ENCODE peak calls at places on chromosomes 2 and 18, in nine cellular contexts. One of them, this sample, is unnamed.

GRCh38 chr2:237341872-237342271 is 72.1 kb downstream of the COL6A3 start:
- DNase-seq in breast epithelium: no peak
- DNase-seq in CD8-positive, alpha-beta T cell: no peak
- DNase-seq in WERI-Rb-1: no peak
- DNase-seq in right lobe of liver: no peak
- DNase-seq in GM12865: no peak
- DNase-seq in fibroblast of lung: no peak
- DNase-seq in fibroblast of the aortic adventitia: no peak
- DNase-seq in cardiac fibroblast: peak; percentile 51
- DNase-seq in this sample: no peak

GRCh38 chr2:40199758-40200157 is 252.1 kb downstream of the SLC8A1 start:
- DNase-seq in fibroblast of the aortic adventitia: peak; percentile 67
- DNase-seq in fibroblast of lung: peak; percentile 29
- DNase-seq in right lobe of liver: no peak
- DNase-seq in cardiac fibroblast: peak; percentile 28
- DNase-seq in WERI-Rb-1: no peak
- DNase-seq in CD8-positive, alpha-beta T cell: no peak
- DNase-seq in GM12865: no peak
- DNase-seq in breast epithelium: no peak
- DNase-seq in this sample: no peak

GRCh38 chr2:223545830-223546229 is 56.3 kb downstream of the SCG2 start:
- DNase-seq in right lobe of liver: no peak
- DNase-seq in WERI-Rb-1: no peak
- DNase-seq in cardiac fibroblast: no peak
- DNase-seq in fibroblast of lung: peak; percentile 34
- DNase-seq in fibroblast of the aortic adventitia: no peak
- DNase-seq in breast epithelium: no peak
- DNase-seq in CD8-positive, alpha-beta T cell: no peak
- DNase-seq in GM12865: no peak
- DNase-seq in this sample: no peak

GRCh38 chr2:241316825-241317224 is 1.1 kb downstream of the SEPTIN2 start:
- DNase-seq in CD8-positive, alpha-beta T cell: no peak
- DNase-seq in fibroblast of lung: no peak
- DNase-seq in right lobe of liver: no peak
- DNase-seq in WERI-Rb-1: no peak
- DNase-seq in GM12865: no peak
- DNase-seq in breast epithelium: no peak
- DNase-seq in fibroblast of the aortic adventitia: no peak
- DNase-seq in cardiac fibroblast: no peak
- DNase-seq in this sample: no peak

GRCh38 chr2:64143154-64144056 is 815 bp downstream of the PELI1 start:
- DNase-seq in cardiac fibroblast: peak; percentile 50
- DNase-seq in CD8-positive, alpha-beta T cell: peak; percentile 17
- DNase-seq in breast epithelium: no peak
- DNase-seq in WERI-Rb-1: peak; percentile 55
- DNase-seq in fibroblast of lung: peak; percentile 50
- DNase-seq in GM12865: peak; percentile 57
- DNase-seq in fibroblast of the aortic adventitia: peak; percentile 51
- DNase-seq in right lobe of liver: peak; percentile 59
- DNase-seq in this sample: peak; percentile 66

GRCh38 chr18:50203801-50204604 is 9.1 kb upstream of the MYO5B start:
- DNase-seq in fibroblast of lung: peak; percentile 24
- DNase-seq in fibroblast of the aortic adventitia: peak; percentile 24
- DNase-seq in WERI-Rb-1: peak; percentile 85
- DNase-seq in cardiac fibroblast: peak; percentile 39
- DNase-seq in GM12865: peak; percentile 43
- DNase-seq in breast epithelium: no peak
- DNase-seq in right lobe of liver: no peak
- DNase-seq in CD8-positive, alpha-beta T cell: no peak
- DNase-seq in this sample: peak; percentile 70

GRCh38 chr2:209872675-209873074 is 101.0 kb downstream of the UNC80 start:
- DNase-seq in GM12865: no peak
- DNase-seq in cardiac fibroblast: peak; percentile 1
- DNase-seq in fibroblast of lung: peak; percentile 85
- DNase-seq in fibroblast of the aortic adventitia: no peak
- DNase-seq in CD8-positive, alpha-beta T cell: no peak
- DNase-seq in WERI-Rb-1: no peak
- DNase-seq in right lobe of liver: no peak
- DNase-seq in breast epithelium: peak; percentile 59
- DNase-seq in this sample: no peak

GRCh38 chr18:35334821-35335220 is 9.4 kb downstream of the ZNF24 start:
- DNase-seq in GM12865: no peak
- DNase-seq in CD8-positive, alpha-beta T cell: no peak
- DNase-seq in right lobe of liver: no peak
- DNase-seq in fibroblast of the aortic adventitia: peak; percentile 49
- DNase-seq in breast epithelium: no peak
- DNase-seq in fibroblast of lung: peak; percentile 83
- DNase-seq in WERI-Rb-1: no peak
- DNase-seq in cardiac fibroblast: peak; percentile 32
- DNase-seq in this sample: no peak

GRCh38 chr18:28905509-28905908 is 728.6 kb upstream of the CDH2 start:
- DNase-seq in GM12865: no peak
- DNase-seq in fibroblast of lung: peak; percentile 86
- DNase-seq in WERI-Rb-1: no peak
- DNase-seq in breast epithelium: no peak
- DNase-seq in CD8-positive, alpha-beta T cell: no peak
- DNase-seq in right lobe of liver: no peak
- DNase-seq in cardiac fibroblast: peak; percentile 30
- DNase-seq in fibroblast of the aortic adventitia: peak; percentile 59
- DNase-seq in this sample: no peak

GRCh38 chr2:138329591-138329990 is 172.0 kb upstream of the SPOPL start:
- DNase-seq in cardiac fibroblast: no peak
- DNase-seq in breast epithelium: no peak
- DNase-seq in fibroblast of the aortic adventitia: no peak
- DNase-seq in CD8-positive, alpha-beta T cell: no peak
- DNase-seq in GM12865: no peak
- DNase-seq in WERI-Rb-1: no peak
- DNase-seq in fibroblast of lung: no peak
- DNase-seq in right lobe of liver: no peak
- DNase-seq in this sample: no peak

GRCh38 chr2:190084704-190085103 is 22.2 kb upstream of the MSTN start:
- DNase-seq in cardiac fibroblast: no peak
- DNase-seq in right lobe of liver: no peak
- DNase-seq in breast epithelium: no peak
- DNase-seq in fibroblast of the aortic adventitia: no peak
- DNase-seq in WERI-Rb-1: no peak
- DNase-seq in CD8-positive, alpha-beta T cell: no peak
- DNase-seq in fibroblast of lung: no peak
- DNase-seq in GM12865: no peak
- DNase-seq in this sample: no peak

GRCh38 chr2:190094471-190094870 is 31.9 kb upstream of the MSTN start:
- DNase-seq in right lobe of liver: no peak
- DNase-seq in WERI-Rb-1: no peak
- DNase-seq in cardiac fibroblast: no peak
- DNase-seq in fibroblast of lung: no peak
- DNase-seq in CD8-positive, alpha-beta T cell: no peak
- DNase-seq in GM12865: no peak
- DNase-seq in breast epithelium: no peak
- DNase-seq in fibroblast of the aortic adventitia: no peak
- DNase-seq in this sample: no peak

GRCh38 chr2:190093793-190094192 is 31.3 kb upstream of the MSTN start:
- DNase-seq in breast epithelium: peak; percentile 39
- DNase-seq in right lobe of liver: no peak
- DNase-seq in GM12865: no peak
- DNase-seq in fibroblast of the aortic adventitia: peak; percentile 45
- DNase-seq in WERI-Rb-1: no peak
- DNase-seq in CD8-positive, alpha-beta T cell: no peak
- DNase-seq in cardiac fibroblast: peak; percentile 55
- DNase-seq in fibroblast of lung: peak; percentile 37
- DNase-seq in this sample: no peak

GRCh38 chr2:190090148-190090547 is 27.6 kb upstream of the MSTN start:
- DNase-seq in GM12865: no peak
- DNase-seq in cardiac fibroblast: no peak
- DNase-seq in WERI-Rb-1: no peak
- DNase-seq in fibroblast of the aortic adventitia: no peak
- DNase-seq in breast epithelium: no peak
- DNase-seq in CD8-positive, alpha-beta T cell: no peak
- DNase-seq in fibroblast of lung: no peak
- DNase-seq in right lobe of liver: no peak
- DNase-seq in this sample: no peak

DNA sequence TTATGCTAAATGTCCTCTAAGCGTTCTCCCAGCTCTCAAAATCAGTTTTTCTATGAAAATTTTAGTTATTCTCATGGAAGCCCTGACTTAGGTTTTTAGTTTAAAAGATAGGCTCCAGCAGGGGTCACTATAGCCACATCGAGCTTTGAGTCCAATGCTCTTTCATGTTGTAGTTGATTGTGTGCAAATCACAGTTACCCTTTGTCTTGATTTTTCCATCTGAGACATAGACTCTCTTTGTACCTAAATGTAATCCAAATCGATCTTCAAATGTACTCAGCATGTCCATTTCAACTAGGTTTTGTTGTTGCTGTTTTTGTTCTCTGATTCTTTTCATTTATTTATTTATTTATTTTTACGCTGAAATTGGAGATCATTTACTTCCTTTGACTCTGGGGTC is 26.4 kb upstream of the MSTN start:
- DNase-seq in cardiac fibroblast: peak; percentile 82
- DNase-seq in fibroblast of the aortic adventitia: peak; percentile 87
- DNase-seq in right lobe of liver: no peak
- DNase-seq in WERI-Rb-1: peak; percentile 50
- DNase-seq in GM12865: peak; percentile 81
- DNase-seq in breast epithelium: no peak
- DNase-seq in CD8-positive, alpha-beta T cell: no peak
- DNase-seq in fibroblast of lung: peak; percentile 55
- DNase-seq in this sample: peak; percentile 39
- TF ChIP-seq CTCF in cardiac fibroblast: peak; percentile 68
- TF ChIP-seq CTCF in fibroblast of the aortic adventitia: peak; percentile 68
- TF ChIP-seq CTCF in right lobe of liver: peak; percentile 70
- TF ChIP-seq CTCF in WERI-Rb-1: peak; percentile 64
- TF ChIP-seq CTCF in GM12865: peak; percentile 66
- TF ChIP-seq CTCF in breast epithelium: peak; percentile 83
- TF ChIP-seq CTCF in CD8-positive, alpha-beta T cell: peak; percentile 30
- TF ChIP-seq CTCF in fibroblast of lung: peak; percentile 68
- TF ChIP-seq CTCF in this sample: peak; percentile 61

GRCh38 chr2:86224645-86225355 is 25.5 kb downstream of the MRPL35 start:
- DNase-seq in cardiac fibroblast: no peak
- DNase-seq in CD8-positive, alpha-beta T cell: no peak
- DNase-seq in GM12865: no peak
- DNase-seq in fibroblast of lung: no peak
- DNase-seq in breast epithelium: no peak
- DNase-seq in fibroblast of the aortic adventitia: peak; percentile 23
- DNase-seq in right lobe of liver: no peak
- DNase-seq in WERI-Rb-1: no peak
- DNase-seq in this sample: no peak
- TF ChIP-seq CTCF in cardiac fibroblast: no peak
- TF ChIP-seq CTCF in CD8-positive, alpha-beta T cell: no peak
- TF ChIP-seq CTCF in GM12865: no peak
- TF ChIP-seq CTCF in fibroblast of lung: no peak
- TF ChIP-seq CTCF in breast epithelium: no peak
- TF ChIP-seq CTCF in fibroblast of the aortic adventitia: no peak
- TF ChIP-seq CTCF in right lobe of liver: no peak
- TF ChIP-seq CTCF in WERI-Rb-1: no peak
- TF ChIP-seq CTCF in this sample: no peak

GRCh38 chr2:130963849-130964793 is 127.4 kb downstream of the ARHGEF4 start:
- DNase-seq in fibroblast of lung: peak; percentile 26
- DNase-seq in fibroblast of the aortic adventitia: no peak
- DNase-seq in CD8-positive, alpha-beta T cell: no peak
- DNase-seq in WERI-Rb-1: peak; percentile 80
- DNase-seq in breast epithelium: no peak
- DNase-seq in cardiac fibroblast: peak; percentile 2
- DNase-seq in GM12865: no peak
- DNase-seq in right lobe of liver: no peak
- DNase-seq in this sample: peak; percentile 48
- TF ChIP-seq CTCF in fibroblast of lung: no peak
- TF ChIP-seq CTCF in fibroblast of the aortic adventitia: no peak
- TF ChIP-seq CTCF in CD8-positive, alpha-beta T cell: no peak
- TF ChIP-seq CTCF in WERI-Rb-1: peak; percentile 95
- TF ChIP-seq CTCF in breast epithelium: no peak
- TF ChIP-seq CTCF in cardiac fibroblast: no peak
- TF ChIP-seq CTCF in GM12865: no peak
- TF ChIP-seq CTCF in right lobe of liver: peak; percentile 10
- TF ChIP-seq CTCF in this sample: no peak

GRCh38 chr2:42335514-42336104 is 25.4 kb downstream of the COX7A2L start:
- DNase-seq in cardiac fibroblast: no peak
- DNase-seq in breast epithelium: no peak
- DNase-seq in WERI-Rb-1: no peak
- DNase-seq in GM12865: no peak
- DNase-seq in CD8-positive, alpha-beta T cell: no peak
- DNase-seq in fibroblast of lung: no peak
- DNase-seq in right lobe of liver: no peak
- DNase-seq in fibroblast of the aortic adventitia: no peak
- DNase-seq in this sample: no peak

GRCh38 chr2:42338567-42339190 is 22.3 kb downstream of the COX7A2L start:
- DNase-seq in fibroblast of lung: no peak
- DNase-seq in cardiac fibroblast: no peak
- DNase-seq in WERI-Rb-1: no peak
- DNase-seq in breast epithelium: no peak
- DNase-seq in CD8-positive, alpha-beta T cell: no peak
- DNase-seq in fibroblast of the aortic adventitia: no peak
- DNase-seq in GM12865: no peak
- DNase-seq in right lobe of liver: no peak
- DNase-seq in this sample: no peak

GRCh38 chr2:42337846-42338566 is 23.0 kb downstream of the COX7A2L start:
- DNase-seq in WERI-Rb-1: no peak
- DNase-seq in right lobe of liver: no peak
- DNase-seq in cardiac fibroblast: no peak
- DNase-seq in fibroblast of the aortic adventitia: no peak
- DNase-seq in GM12865: no peak
- DNase-seq in CD8-positive, alpha-beta T cell: no peak
- DNase-seq in breast epithelium: no peak
- DNase-seq in fibroblast of lung: no peak
- DNase-seq in this sample: no peak

GRCh38 chr2:42336361-42336965 is 24.6 kb downstream of the COX7A2L start:
- DNase-seq in CD8-positive, alpha-beta T cell: no peak
- DNase-seq in WERI-Rb-1: no peak
- DNase-seq in breast epithelium: no peak
- DNase-seq in right lobe of liver: no peak
- DNase-seq in fibroblast of lung: no peak
- DNase-seq in fibroblast of the aortic adventitia: no peak
- DNase-seq in GM12865: no peak
- DNase-seq in cardiac fibroblast: no peak
- DNase-seq in this sample: no peak

DNA sequence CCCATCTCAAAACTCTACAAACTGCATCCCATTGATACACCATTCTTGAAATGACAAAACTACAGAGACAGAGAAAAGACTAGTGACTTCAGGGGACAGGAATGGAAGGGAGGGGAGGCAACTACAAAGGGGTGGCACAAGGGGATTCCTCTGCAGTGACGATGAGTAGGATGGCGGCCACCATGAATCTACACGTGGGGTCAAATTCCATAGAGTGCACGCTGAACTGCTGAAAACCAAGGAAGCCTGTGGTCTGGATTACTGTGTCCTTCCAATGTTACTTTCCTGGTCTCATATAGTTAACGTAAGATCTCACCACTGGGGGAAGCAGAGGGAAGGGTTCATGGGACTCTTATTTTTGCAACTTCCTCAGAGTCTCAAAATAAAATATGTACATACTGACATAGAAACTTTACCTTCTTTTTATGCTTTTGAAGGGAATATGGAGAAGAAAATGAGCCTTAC is 23.6 kb downstream of the COX7A2L start:
- DNase-seq in GM12865: no peak
- DNase-seq in CD8-positive, alpha-beta T cell: no peak
- DNase-seq in cardiac fibroblast: no peak
- DNase-seq in right lobe of liver: no peak
- DNase-seq in breast epithelium: no peak
- DNase-seq in fibroblast of the aortic adventitia: no peak
- DNase-seq in WERI-Rb-1: no peak
- DNase-seq in fibroblast of lung: no peak
- DNase-seq in this sample: no peak
- TF ChIP-seq CTCF in GM12865: no peak
- TF ChIP-seq CTCF in CD8-positive, alpha-beta T cell: no peak
- TF ChIP-seq CTCF in cardiac fibroblast: peak; percentile 15
- TF ChIP-seq CTCF in right lobe of liver: no peak
- TF ChIP-seq CTCF in breast epithelium: no peak
- TF ChIP-seq CTCF in fibroblast of the aortic adventitia: no peak
- TF ChIP-seq CTCF in WERI-Rb-1: peak; percentile 25
- TF ChIP-seq CTCF in fibroblast of lung: peak; percentile 6
- TF ChIP-seq CTCF in this sample: no peak